ENCODE peak calls at places on chromosomes 7 and 10, in nine cellular contexts. W, L, P, D, Z, Y, J, X and O are unnamed samples.

GRCh38 chr7:116122972-116123595 is 87.3 kb upstream of the TES start:
- DNase-seq in W (no peak), L (no peak), P (no peak), D (no peak), Z (peak; percentile 24), Y (peak; percentile 5), J (no peak), X (no peak), O (no peak)

GRCh38 chr10:90447836-90448235 is 410.0 kb downstream of the HTR7 start:
- DNase-seq in W (no peak), L (no peak), P (no peak), D (no peak), Z (no peak), Y (no peak), J (no peak), X (no peak), O (no peak)

GRCh38 chr10:97037365-97038361 is 148.1 kb downstream of the SLIT1 start:
- DNase-seq in W (peak; percentile 77), L (peak; percentile 85), P (peak; percentile 81), D (peak; percentile 95), Z (peak; percentile 89), Y (peak; percentile 87), J (peak; percentile 81), X (peak; percentile 97), O (peak; percentile 94)

GRCh38 chr7:102883098-102883860 is 29.5 kb upstream of the LRRC17 start:
- DNase-seq in W (no peak), L (no peak), P (no peak), D (no peak), Z (no peak), Y (no peak), J (no peak), X (no peak), O (no peak)

GRCh38 chr7:106522691-106523090 is 138.3 kb downstream of the CCDC71L start:
- DNase-seq in W (no peak), L (no peak), P (no peak), D (no peak), Z (no peak), Y (no peak), J (no peak), X (no peak), O (no peak)

GRCh38 chr7:69104023-69104422 is 494.3 kb upstream of the AUTS2 start:
- DNase-seq in W (no peak), L (no peak), P (no peak), D (peak; percentile 61), Z (no peak), Y (no peak), J (no peak), X (peak; percentile 78), O (no peak)

GRCh38 chr7:106153891-106154449 is 41.9 kb upstream of the SYPL1 start:
- DNase-seq in W (peak; percentile 74), L (peak; percentile 90), P (peak; percentile 84), D (peak; percentile 90), Z (peak; percentile 87), Y (peak; percentile 84), J (peak; percentile 86), X (peak; percentile 95), O (peak; percentile 91)

GRCh38 chr10:80459047-80459865 is 5.1 kb downstream of the TSPAN14 start:
- DNase-seq in W (peak; percentile 87), L (peak; percentile 75), P (no peak), D (peak; percentile 30), Z (peak; percentile 62), Y (no peak), J (peak; percentile 75), X (peak; percentile 80), O (no peak)

GRCh38 chr10:86594535-86594934 is 59.8 kb upstream of the OPN4 start:
- DNase-seq in W (no peak), L (no peak), P (no peak), D (no peak), Z (no peak), Y (no peak), J (no peak), X (no peak), O (no peak)

GRCh38 chr10:95268438-95268837 is 22.4 kb downstream of the PDLIM1 start:
- DNase-seq in W (no peak), L (peak; percentile 74), P (peak; percentile 26), D (no peak), Z (no peak), Y (no peak), J (no peak), X (peak; percentile 61), O (no peak)

GRCh38 chr7:144670251-144670650 is 165.6 kb downstream of the TPK1 start:
- DNase-seq in W (no peak), L (no peak), P (no peak), D (no peak), Z (no peak), Y (no peak), J (no peak), X (no peak), O (no peak)

GRCh38 chr10:35387768-35388167 is 51.5 kb downstream of the CCNY start:
- DNase-seq in W (no peak), L (no peak), P (no peak), D (no peak), Z (no peak), Y (no peak), J (peak; percentile 49), X (no peak), O (no peak)

GRCh38 chr7:78709658-78710057 is 743.8 kb downstream of the MAGI2 start:
- DNase-seq in W (no peak), L (no peak), P (no peak), D (no peak), Z (no peak), Y (no peak), J (no peak), X (no peak), O (no peak)

GRCh38 chr10:114893248-114893647 is 44.7 kb upstream of the TRUB1 start:
- DNase-seq in W (no peak), L (no peak), P (no peak), D (no peak), Z (no peak), Y (no peak), J (no peak), X (no peak), O (no peak)

GRCh38 chr10:60769406-60769805 is 8.9 kb upstream of the CDK1 start:
- DNase-seq in W (no peak), L (no peak), P (no peak), D (no peak), Z (no peak), Y (no peak), J (no peak), X (no peak), O (no peak)
- TF ChIP-seq CTCF in W (no peak), L (no peak), P (no peak), D (no peak), Z (no peak), Y (no peak), J (no peak), X (no peak), O (no peak)

GRCh38 chr10:133347636-133348517 is 704 bp downstream of the PRAP1 start:
- DNase-seq in W (no peak), L (no peak), P (no peak), D (no peak), Z (no peak), Y (no peak), J (no peak), X (no peak), O (no peak)
- TF ChIP-seq CTCF in W (peak; percentile 51), L (no peak), P (no peak), D (no peak), Z (no peak), Y (no peak), J (no peak), X (no peak), O (no peak)

GRCh38 chr10:122847782-122848604 is 2.3 kb upstream of the CUZD1 start:
- DNase-seq in W (no peak), L (no peak), P (no peak), D (no peak), Z (no peak), Y (no peak), J (no peak), X (peak; percentile 38), O (no peak)

GRCh38 chr10:122849090-122849489 is 3.4 kb upstream of the CUZD1 start:
- DNase-seq in W (no peak), L (no peak), P (no peak), D (no peak), Z (no peak), Y (no peak), J (no peak), X (no peak), O (no peak)

GRCh38 chr10:122849900-122850605 is 4.4 kb upstream of the CUZD1 start:
- DNase-seq in W (no peak), L (no peak), P (no peak), D (no peak), Z (no peak), Y (peak; percentile 24), J (no peak), X (no peak), O (no peak)

GRCh38 chr10:122844146-122844545 is 1.5 kb downstream of the CUZD1 start:
- DNase-seq in W (no peak), L (no peak), P (no peak), D (no peak), Z (no peak), Y (no peak), J (no peak), X (no peak), O (no peak)

GRCh38 chr10:122845783-122846332 is at the start of gene CUZD1:
- DNase-seq in W (no peak), L (no peak), P (no peak), D (peak; percentile 54), Z (no peak), Y (no peak), J (no peak), X (peak; percentile 69), O (no peak)
- TF ChIP-seq CTCF in W (no peak), L (no peak), P (no peak), D (no peak), Z (no peak), Y (no peak), J (no peak), X (no peak), O (no peak)

GRCh38 chr7:39825391-39825790 is 124.7 kb upstream of the CDK13 start:
- DNase-seq in W (no peak), L (no peak), P (no peak), D (no peak), Z (no peak), Y (no peak), J (no peak), X (no peak), O (peak; percentile 37)

GRCh38 chr7:39832519-39833085 is 117.5 kb upstream of the CDK13 start:
- DNase-seq in W (no peak), L (no peak), P (no peak), D (no peak), Z (no peak), Y (no peak), J (no peak), X (no peak), O (no peak)

GRCh38 chr7:39827571-39827970 is 122.5 kb upstream of the CDK13 start:
- DNase-seq in W (no peak), L (no peak), P (no peak), D (no peak), Z (no peak), Y (no peak), J (no peak), X (no peak), O (no peak)

GRCh38 chr7:39826166-39826565 is 123.9 kb upstream of the CDK13 start:
- DNase-seq in W (no peak), L (no peak), P (no peak), D (no peak), Z (no peak), Y (no peak), J (no peak), X (no peak), O (peak; percentile 42)

DNA sequence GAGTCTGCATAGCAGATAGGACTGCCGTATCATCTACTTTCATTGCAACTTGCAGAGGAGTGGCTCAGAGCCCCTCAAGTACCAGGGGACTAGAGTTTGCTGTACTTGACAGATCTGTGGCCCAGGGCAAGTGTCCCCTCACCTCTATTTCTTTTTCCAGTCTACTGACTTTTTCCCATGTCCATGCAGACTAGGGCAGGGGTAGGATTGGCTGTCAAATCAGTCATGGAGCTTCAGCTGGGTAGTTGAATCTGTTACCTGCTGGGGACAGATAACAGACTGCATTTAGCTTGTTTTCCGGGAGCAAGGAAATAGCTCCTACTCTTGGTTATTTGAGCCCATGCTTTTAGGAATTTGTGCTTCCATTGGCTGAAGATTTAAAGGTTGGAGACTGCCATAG is 121.0 kb upstream of the CDK13 start:
- DNase-seq in W (no peak), L (no peak), P (no peak), D (no peak), Z (no peak), Y (no peak), J (no peak), X (peak; percentile 55), O (peak; percentile 55)
- TF ChIP-seq CTCF in W (no peak), L (no peak), P (no peak), D (no peak), Z (no peak), Y (no peak), J (no peak), X (no peak), O (no peak)